ENCODE peak calls at places on chromosomes 12 and 14, in nine cellular contexts. K is NT2/D1; L is MM.1S; X is germinal center; G is activated CD4-positive, alpha-beta T cell treated with anti-CD3 and anti-CD28 coated beads, Interleukin-2, amount 50 U/mL, for 4 hours; U is T-helper 9 cell; Z is hepatic stellate cell; D is EL; I is NCI-H748 treated with DMSO at 0.1 percent for 48 hours. N is an unnamed sample.

GRCh38 chr12:104694161-104694560 is 237.4 kb downstream of the CHST11 start:
- DNase-seq in K (no peak), L (no peak), X (no peak), G (no peak), U (no peak), Z (no peak), D (no peak), I (no peak), N (no peak)

GRCh38 chr12:104494816-104495158 is 38.0 kb downstream of the CHST11 start:
- DNase-seq in K (no peak), L (peak), X (no peak), G (no peak), U (no peak), Z (peak), D (no peak), I (no peak), N (no peak)

GRCh38 chr12:75446857-75447256 is 33.7 kb upstream of the GLIPR1 start:
- DNase-seq in K (no peak), L (no peak), X (no peak), G (no peak), U (no peak), Z (peak), D (peak), I (no peak), N (no peak)

GRCh38 chr12:95554532-95555071 is 3.3 kb upstream of the USP44 start:
- DNase-seq in K (no peak), L (no peak), X (no peak), G (no peak), U (no peak), Z (no peak), D (no peak), I (no peak), N (no peak)

GRCh38 chr14:75204106-75204505 is 27.7 kb upstream of the TMED10 start:
- DNase-seq in K (no peak), L (no peak), X (no peak), G (no peak), U (no peak), Z (peak), D (no peak), I (no peak), N (no peak)

GRCh38 chr12:124294686-124295315 is at the start of gene RFLNA:
- DNase-seq in K (peak), L (no peak), X (no peak), G (no peak), U (no peak), Z (no peak), D (no peak), I (no peak), N (no peak)

GRCh38 chr14:67411820-67412421 is at the start of gene PLEK2:
- DNase-seq in K (no peak), L (no peak), X (no peak), G (peak), U (peak), Z (peak), D (peak), I (peak), N (peak)

GRCh38 chr12:66113471-66113870 is 17.1 kb downstream of the LLPH start:
- DNase-seq in K (no peak), L (no peak), X (no peak), G (no peak), U (no peak), Z (no peak), D (no peak), I (no peak), N (no peak)

GRCh38 chr12:68851592-68851952 is 43.6 kb downstream of the MDM2 start:
- DNase-seq in K (no peak), L (no peak), X (no peak), G (no peak), U (no peak), Z (no peak), D (no peak), I (no peak), N (no peak)

GRCh38 chr12:66638666-66639065 is 40.2 kb downstream of the GRIP1 start:
- DNase-seq in K (no peak), L (no peak), X (no peak), G (no peak), U (no peak), Z (no peak), D (no peak), I (no peak), N (no peak)

GRCh38 chr14:93343266-93343665 is 3.7 kb upstream of the COX8C start:
- DNase-seq in K (no peak), L (no peak), X (no peak), G (no peak), U (no peak), Z (no peak), D (no peak), I (no peak), N (no peak)

GRCh38 chr14:77306406-77307098 is 14.1 kb downstream of the POMT2 start:
- DNase-seq in K (no peak), L (no peak), X (no peak), G (no peak), U (no peak), Z (no peak), D (peak), I (no peak), N (no peak)

GRCh38 chr14:71658261-71658860 is 273.9 kb upstream of the RGS6 start:
- DNase-seq in K (no peak), L (no peak), X (no peak), G (no peak), U (no peak), Z (no peak), D (peak), I (no peak), N (no peak)

GRCh38 chr12:76608070-76608469 is 48.5 kb upstream of the OSBPL8 start:
- DNase-seq in K (no peak), L (no peak), X (no peak), G (no peak), U (no peak), Z (no peak), D (no peak), I (no peak), N (no peak)

GRCh38 chr14:21428930-21429329 is 27.0 kb downstream of the CHD8 start:
- DNase-seq in K (no peak), L (no peak), X (no peak), G (no peak), U (no peak), Z (no peak), D (no peak), I (no peak), N (no peak)

GRCh38 chr12:43277630-43278267 is 274.3 kb downstream of the ADAMTS20 start:
- DNase-seq in K (no peak), L (no peak), X (no peak), G (no peak), U (no peak), Z (no peak), D (peak), I (no peak), N (no peak)

GRCh38 chr12:57771271-57771872 is 533 bp downstream of the METTL1 start:
- DNase-seq in K (peak), L (peak), X (peak), G (peak), U (peak), Z (peak), D (peak), I (peak), N (peak)

GRCh38 chr14:22314183-22314820 is 274.7 kb downstream of the DAD1 start:
- DNase-seq in K (peak), L (peak), X (peak), G (no peak), U (no peak), Z (no peak), D (peak), I (peak), N (no peak)

GRCh38 chr12:29792132-29792531 is 8.4 kb upstream of the TMTC1 start:
- DNase-seq in K (no peak), L (no peak), X (no peak), G (no peak), U (no peak), Z (no peak), D (no peak), I (no peak), N (no peak)

GRCh38 chr12:52945389-52946232 is 3.3 kb upstream of the KRT18 start:
- DNase-seq in K (peak), L (no peak), X (no peak), G (no peak), U (no peak), Z (peak), D (peak), I (no peak), N (peak)

GRCh38 chr12:126202138-126202537 is 1136.9 kb downstream of the AACS start:
- DNase-seq in K (no peak), L (no peak), X (no peak), G (no peak), U (no peak), Z (no peak), D (no peak), I (no peak), N (no peak)

GRCh38 chr12:131066886-131067490 is 113.3 kb downstream of the ADGRD1 start:
- DNase-seq in K (no peak), L (no peak), X (no peak), G (no peak), U (no peak), Z (no peak), D (no peak), I (no peak), N (peak)

GRCh38 chr14:35340616-35341453 is 48.7 kb downstream of the PSMA6 start:
- DNase-seq in K (no peak), L (no peak), X (no peak), G (no peak), U (no peak), Z (no peak), D (no peak), I (no peak), N (peak)

GRCh38 chr12:32214723-32215122 is 108.1 kb downstream of the BICD1 start:
- DNase-seq in K (no peak), L (no peak), X (no peak), G (no peak), U (no peak), Z (no peak), D (no peak), I (no peak), N (no peak)

GRCh38 chr12:77160931-77161330 is 95.6 kb upstream of the E2F7 start:
- DNase-seq in K (no peak), L (no peak), X (no peak), G (no peak), U (no peak), Z (no peak), D (no peak), I (no peak), N (no peak)

GRCh38 chr12:51082561-51083139 is 746 bp downstream of the CSRNP2 start:
- DNase-seq in K (peak), L (no peak), X (no peak), G (peak), U (peak), Z (peak), D (peak), I (peak), N (no peak)

GRCh38 chr14:100531152-100531551 is 56.1 kb downstream of the BEGAIN start:
- DNase-seq in K (no peak), L (no peak), X (no peak), G (no peak), U (no peak), Z (no peak), D (no peak), I (no peak), N (no peak)

GRCh38 chr12:70180140-70180539 is 63.1 kb upstream of the CNOT2 start:
- DNase-seq in K (no peak), L (no peak), X (no peak), G (no peak), U (no peak), Z (no peak), D (no peak), I (no peak), N (no peak)

GRCh38 chr14:100436745-100437406 is 113.7 kb downstream of the SLC25A47 start:
- DNase-seq in K (no peak), L (no peak), X (no peak), G (no peak), U (no peak), Z (no peak), D (no peak), I (no peak), N (peak)

GRCh38 chr14:36066636-36067035 is 109.9 kb downstream of the PTCSC3 start:
- DNase-seq in K (no peak), L (no peak), X (no peak), G (no peak), U (no peak), Z (no peak), D (no peak), I (no peak), N (no peak)

GRCh38 chr12:59388176-59388575 is 207.7 kb upstream of the SLC16A7 start:
- DNase-seq in K (no peak), L (no peak), X (no peak), G (no peak), U (no peak), Z (no peak), D (no peak), I (peak), N (no peak)

GRCh38 chr12:64265839-64266238 is 43.7 kb upstream of the KICS2 start:
- DNase-seq in K (no peak), L (no peak), X (no peak), G (no peak), U (no peak), Z (no peak), D (no peak), I (no peak), N (no peak)

GRCh38 chr14:55107766-55108554 is 21.1 kb upstream of the LGALS3 start:
- DNase-seq in K (no peak), L (no peak), X (no peak), G (peak), U (peak), Z (peak), D (peak), I (no peak), N (peak)

GRCh38 chr14:89504602-89505320 is 87.7 kb upstream of the FOXN3 start:
- DNase-seq in K (no peak), L (no peak), X (no peak), G (no peak), U (no peak), Z (peak), D (peak), I (no peak), N (no peak)

GRCh38 chr14:76546426-76547221 is 170.7 kb downstream of the ESRRB start:
- DNase-seq in K (no peak), L (no peak), X (peak), G (no peak), U (no peak), Z (no peak), D (peak), I (peak), N (no peak)

GRCh38 chr14:102225386-102225785 is 79.6 kb downstream of the MOK start:
- DNase-seq in K (no peak), L (no peak), X (no peak), G (no peak), U (no peak), Z (no peak), D (no peak), I (no peak), N (no peak)

GRCh38 chr14:70934502-70935134 is 27.4 kb downstream of the PCNX1 start:
- DNase-seq in K (no peak), L (peak), X (no peak), G (no peak), U (no peak), Z (peak), D (peak), I (no peak), N (no peak)